ENCODE peak calls at places on chromosome 1, in eight cellular contexts. A, V, D, O, K, Z, U and H are unnamed samples.

GRCh38 chr1:206005761-206006160 is 2.6 kb upstream of the RAB7B start:
- DNase-seq in O (no peak), U (no peak), A (no peak), Z (no peak), D (no peak), V (no peak), K (no peak), H (no peak)

GRCh38 chr1:17212487-17213121 is 7.7 kb downstream of the PADI1 start:
- DNase-seq in O (no peak), A (peak; percentile 64), Z (peak; percentile 57), U (peak; percentile 76), D (peak; percentile 26), V (no peak), K (peak; percentile 11), H (no peak)

GRCh38 chr1:94069649-94070285 is 51.2 kb downstream of the ABCA4 start:
- DNase-seq in D (peak; percentile 14), V (no peak), U (no peak), A (no peak), Z (no peak), K (no peak), O (no peak), H (no peak)

GRCh38 chr1:6246497-6247295 is 2.7 kb downstream of the HES3 start:
- DNase-seq in D (peak; percentile 72), V (peak; percentile 55), Z (peak; percentile 79), O (peak; percentile 73), K (peak; percentile 60), A (peak; percentile 84), U (peak; percentile 68), H (peak; percentile 94)

GRCh38 chr1:42333662-42334239 is 1.3 kb downstream of the FOXJ3 start:
- DNase-seq in U (no peak), Z (no peak), A (no peak), D (no peak), O (no peak), V (peak; percentile 5), K (no peak), H (no peak)

GRCh38 chr1:42279055-42279454 is 56.0 kb downstream of the FOXJ3 start:
- DNase-seq in O (no peak), Z (no peak), A (no peak), D (no peak), V (no peak), K (no peak), U (no peak), H (no peak)

GRCh38 chr1:203177471-203178039 is 1.9 kb upstream of the MYBPH start:
- DNase-seq in A (no peak), Z (no peak), V (peak; percentile 80), D (no peak), U (no peak), O (no peak), K (no peak), H (no peak)

GRCh38 chr1:18725231-18725895 is 94.7 kb downstream of the PAX7 start:
- DNase-seq in V (no peak), O (no peak), U (no peak), Z (no peak), K (no peak), A (no peak), D (no peak), H (peak; percentile 71)

GRCh38 chr1:25246600-25247023 is 642 bp downstream of the RSRP1 start:
- DNase-seq in V (peak; percentile 13), Z (no peak), K (no peak), D (no peak), A (no peak), U (no peak), O (no peak), H (no peak)

GRCh38 chr1:212292250-212292924 is 7.2 kb downstream of the PPP2R5A start:
- DNase-seq in K (no peak), U (no peak), V (no peak), Z (no peak), D (no peak), A (no peak), O (no peak), H (no peak)

GRCh38 chr1:15236226-15237145 is 10.5 kb upstream of the FHAD1 start:
- DNase-seq in A (peak; percentile 12), K (no peak), O (no peak), D (no peak), Z (no peak), U (peak; percentile 25), V (no peak), H (no peak)

GRCh38 chr1:107991371-107992066 is 26.5 kb upstream of the VAV3 start:
- DNase-seq in D (no peak), O (no peak), K (no peak), Z (no peak), V (no peak), U (no peak), A (peak; percentile 13), H (no peak)

GRCh38 chr1:67564193-67564592 is 120.8 kb upstream of the GADD45A start:
- DNase-seq in K (no peak), O (no peak), U (no peak), A (no peak), Z (no peak), V (no peak), D (no peak), H (no peak)

GRCh38 chr1:86119214-86119764 is 37.3 kb downstream of the COL24A1 start:
- DNase-seq in A (no peak), U (peak; percentile 7), Z (no peak), V (no peak), D (no peak), O (no peak), K (no peak), H (no peak)

GRCh38 chr1:97482022-97482421 is 438.8 kb downstream of the DPYD start:
- DNase-seq in K (no peak), D (no peak), Z (no peak), A (no peak), U (no peak), O (no peak), V (no peak), H (no peak)

GRCh38 chr1:48710318-48710717 is 66.4 kb downstream of the BEND5 start:
- DNase-seq in V (no peak), Z (no peak), D (no peak), A (no peak), K (no peak), U (no peak), O (no peak), H (peak; percentile 55)

GRCh38 chr1:204584699-204585372 is 68.6 kb downstream of the MDM4 start:
- DNase-seq in A (no peak), U (no peak), O (no peak), K (no peak), D (no peak), V (no peak), Z (no peak), H (peak; percentile 79)